ENCODE peak calls at places on chromosomes 7 and 10, in five cellular contexts. K is H9; W is C1 segment of cervical spinal cord; C is activated T-cell treated with anti-CD3 and anti-CD28 coated beads, Interleukin-2, amount 50 U/mL, for 1 hour; X is NCI-H446 treated with DMSO at 0.1 percent for 48 hours. N is an unnamed sample.

GRCh38 chr7:80721880-80722595 is 83.6 kb downstream of the CD36 start:
- DNase-seq in W (no peak), K (no peak), X (no peak), C (no peak), N (no peak)

GRCh38 chr10:128274938-128275337 is 148.7 kb upstream of the MKI67 start:
- DNase-seq in W (no peak), X (no peak), K (no peak), C (no peak), N (no peak)

GRCh38 chr10:15378569-15378968 is 7.5 kb upstream of the FAM171A1 start:
- DNase-seq in W (no peak), C (no peak), K (peak; percentile 44), X (no peak), N (no peak)

GRCh38 chr10:64091889-64092288 is 570.7 kb downstream of the REEP3 start:
- DNase-seq in K (no peak), X (no peak), W (no peak), C (no peak), N (no peak)

GRCh38 chr10:3763852-3764625 is 21.0 kb downstream of the KLF6 start:
- DNase-seq in C (no peak), X (no peak), W (no peak), K (no peak), N (no peak)

GRCh38 chr10:103110407-103110806 is 82.7 kb downstream of the NT5C2 start:
- DNase-seq in X (no peak), C (no peak), K (no peak), W (no peak), N (no peak)

GRCh38 chr10:3805791-3806381 is 20.9 kb upstream of the KLF6 start:
- DNase-seq in W (no peak), X (peak; percentile 32), C (peak; percentile 63), K (peak; percentile 69), N (no peak)

GRCh38 chr7:102061981-102062390 is 224.7 kb upstream of the SH2B2 start:
- DNase-seq in K (no peak), W (no peak), X (no peak), C (no peak), N (no peak)

GRCh38 chr10:43851030-43851429 is 202.3 kb upstream of the ZNF32 start:
- DNase-seq in K (no peak), X (no peak), W (no peak), C (no peak), N (no peak)

GRCh38 chr10:77989081-77989724 is 40.1 kb downstream of the POLR3A start:
- DNase-seq in K (no peak), W (peak; percentile 4), X (no peak), C (no peak), N (peak; percentile 52)

GRCh38 chr7:108311446-108312168 is 144.6 kb downstream of the NRCAM start:
- DNase-seq in X (no peak), C (no peak), W (no peak), K (no peak), N (no peak)

GRCh38 chr10:129411772-129412171 is 55.3 kb upstream of the MGMT start:
- DNase-seq in W (no peak), K (no peak), X (no peak), C (no peak), N (no peak)

GRCh38 chr10:124691448-124692435 is 52.4 kb downstream of the FAM53B start:
- DNase-seq in K (no peak), C (no peak), W (no peak), X (no peak), N (no peak)

GRCh38 chr10:71797533-71798307 is 24.4 kb upstream of the VSIR start:
- DNase-seq in K (no peak), W (no peak), C (no peak), X (no peak), N (no peak)

GRCh38 chr10:75544381-75544780 is 113.0 kb downstream of the LRMDA start:
- DNase-seq in X (no peak), W (no peak), K (no peak), C (no peak), N (no peak)

GRCh38 chr10:77849039-77849664 is 77.4 kb downstream of the DLG5 start:
- DNase-seq in W (no peak), X (no peak), C (no peak), K (no peak), N (no peak)

GRCh38 chr10:109773818-109774440 is 149.4 kb downstream of the XPNPEP1 start:
- DNase-seq in W (no peak), K (no peak), C (no peak), X (no peak), N (peak; percentile 23)

GRCh38 chr10:29304259-29305030 is 15.6 kb downstream of the LYZL1 start:
- DNase-seq in W (peak; percentile 32), K (peak; percentile 54), X (peak; percentile 68), C (peak; percentile 19), N (peak; percentile 76)

GRCh38 chr10:26781797-26782196 is 79.0 kb downstream of the ABI1 start:
- DNase-seq in C (no peak), K (no peak), W (no peak), X (no peak), N (no peak)

GRCh38 chr7:5094641-5095040 is 49.0 kb downstream of the RBAK start:
- DNase-seq in W (no peak), C (no peak), K (no peak), X (no peak), N (no peak)

GRCh38 chr7:123220396-123220795 is 20.6 kb upstream of the SLC13A1 start:
- DNase-seq in W (no peak), K (no peak), C (no peak), X (no peak), N (no peak)

GRCh38 chr7:23235688-23236280 is 10.8 kb upstream of the GPNMB start:
- DNase-seq in W (no peak), K (no peak), C (no peak), X (peak; percentile 65), N (no peak)

GRCh38 chr7:74438327-74438726 is 15.4 kb upstream of the GTF2IRD1 start:
- DNase-seq in X (no peak), C (no peak), W (no peak), K (no peak), N (no peak)

GRCh38 chr7:131606346-131607290 is 50.2 kb upstream of the PODXL start:
- DNase-seq in C (no peak), W (no peak), X (no peak), K (peak; percentile 54), N (no peak)

GRCh38 chr7:20307901-20308300 is 22.8 kb upstream of the ITGB8 start:
- DNase-seq in X (peak; percentile 20), K (peak; percentile 32), C (no peak), W (no peak), N (no peak)

GRCh38 chr7:30764030-30764991 is 6.9 kb upstream of the MINDY4 start:
- DNase-seq in X (peak; percentile 51), K (no peak), C (no peak), W (no peak), N (no peak)

GRCh38 chr7:137476937-137477336 is 133.4 kb upstream of the PTN start:
- DNase-seq in X (no peak), C (no peak), W (no peak), K (no peak), N (no peak)

N was measured in NCI-H1694.